ENCODE peak calls at places on chromosomes 11 and 22, in four cellular contexts. V is Panc1, I is HCT116, Q is K562. X is an unnamed sample.

GRCh38 chr11:75583710-75584658 is 21.9 kb downstream of the SERPINH1 start:
- DNase-seq in V (no peak), I (no peak), Q (peak), X (no peak)

GRCh38 chr11:73916435-73916834 is 34.4 kb upstream of the DNAJB13 start:
- DNase-seq in V (no peak), I (no peak), Q (no peak), X (no peak)

GRCh38 chr11:46347637-46348311 is 511 bp downstream of the DGKZ start:
- DNase-seq in V (no peak), I (no peak), Q (no peak), X (no peak)

GRCh38 chr22:37273126-37273845 is 9.0 kb upstream of the CYTH4 start:
- DNase-seq in V (no peak), I (no peak), Q (peak), X (no peak)

GRCh38 chr11:11659567-11660341 is 37.9 kb upstream of the GALNT18 start:
- DNase-seq in V (no peak), I (no peak), Q (peak), X (no peak)

GRCh38 chr22:35299217-35299716 is 427 bp upstream of the TOM1 start:
- DNase-seq in V (peak), I (no peak), Q (no peak), X (no peak)

GRCh38 chr11:12157241-12157661 is 46.9 kb downstream of the MICAL2 start:
- DNase-seq in V (no peak), I (no peak), Q (no peak), X (no peak)

GRCh38 chr22:25779890-25780289 is 37.9 kb downstream of the MYO18B start:
- DNase-seq in V (no peak), I (no peak), Q (no peak), X (no peak)

GRCh38 chr22:48188211-48188845 is 1425.9 kb downstream of the TBC1D22A start:
- DNase-seq in V (no peak), I (no peak), Q (peak), X (no peak)

GRCh38 chr11:104876838-104877500 is 21.3 kb downstream of the CASP12 start:
- DNase-seq in V (no peak), I (no peak), Q (no peak), X (no peak)

GRCh38 chr11:2891291-2891690 is 5.7 kb upstream of the CDKN1C start:
- DNase-seq in V (no peak), I (no peak), Q (peak), X (no peak)

GRCh38 chr11:71454470-71455113 is 1.6 kb downstream of the NADSYN1 start:
- DNase-seq in V (no peak), I (no peak), Q (no peak), X (no peak)

GRCh38 chr11:107859459-107860239 is 1.1 kb upstream of the SLC35F2 start:
- DNase-seq in V (peak), I (peak), Q (peak), X (no peak)

GRCh38 chr11:67269401-67270255 is 3.4 kb downstream of the GRK2 start:
- DNase-seq in V (no peak), I (no peak), Q (no peak), X (no peak)

GRCh38 chr22:41479671-41480396 is 10.9 kb downstream of the ACO2 start:
- DNase-seq in V (no peak), I (no peak), Q (no peak), X (no peak)

GRCh38 chr11:19633276-19633675 is 79.4 kb upstream of the NAV2 start:
- DNase-seq in V (no peak), I (no peak), Q (no peak), X (no peak)

GRCh38 chr11:102109896-102110760 is at the start of gene YAP1:
- DNase-seq in V (peak), I (peak), Q (peak), X (peak)

GRCh38 chr22:28053871-28054621 is 135.0 kb upstream of the PITPNB start:
- DNase-seq in V (no peak), I (no peak), Q (no peak), X (no peak)

GRCh38 chr11:35337136-35337918 is 82.0 kb downstream of the SLC1A2 start:
- DNase-seq in V (peak), I (peak), Q (peak), X (peak)
- TF ChIP-seq POLR2AphosphoS5 in V (no peak), I (peak), Q (no peak), X (no peak)

GRCh38 chr22:40462195-40462988 is 92.0 kb downstream of the SGSM3 start:
- DNase-seq in V (no peak), I (no peak), Q (no peak), X (peak)
- TF ChIP-seq TCF7L2 in V (no peak), I (no peak), Q (no peak), X (no peak)

DNA sequence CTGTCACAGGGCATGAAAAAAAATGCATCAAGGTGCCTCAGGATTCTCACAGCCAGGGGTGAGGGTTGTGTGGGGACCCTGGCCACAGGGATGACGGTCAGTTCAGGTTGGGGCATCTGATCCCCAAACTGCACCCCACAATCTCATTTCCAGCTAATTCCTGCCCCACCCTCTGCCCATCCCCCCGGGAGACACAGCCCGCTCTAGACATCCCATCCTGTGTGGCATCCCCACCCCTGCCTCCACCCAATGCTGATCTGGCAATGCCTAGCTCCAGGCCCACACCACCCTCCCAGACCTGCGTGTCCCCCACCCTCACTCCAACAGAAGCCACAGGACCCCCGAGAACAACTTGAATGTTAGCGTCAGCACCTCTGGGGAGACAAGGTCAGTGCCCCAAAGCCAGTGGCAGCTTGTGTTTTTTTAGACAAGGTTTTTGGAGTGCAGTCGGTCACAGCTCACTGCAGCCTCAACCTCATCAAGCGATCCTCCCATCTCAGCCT is 25.3 kb downstream of the TSPAN4 start:
- DNase-seq in V (no peak), I (no peak), Q (no peak), X (no peak)
- TF ChIP-seq POLR2AphosphoS5 in V (peak), I (no peak), Q (no peak), X (peak)

GRCh38 chr11:112366012-112366411 is 105.4 kb upstream of the PLET1 start:
- DNase-seq in V (no peak), I (no peak), Q (no peak), X (no peak)

GRCh38 chr11:112366777-112367176 is 106.1 kb upstream of the PLET1 start:
- DNase-seq in V (no peak), I (no peak), Q (no peak), X (no peak)

GRCh38 chr11:112363527-112363926 is 102.9 kb upstream of the PLET1 start:
- DNase-seq in V (no peak), I (no peak), Q (no peak), X (no peak)

GRCh38 chr11:112367453-112367852 is 106.8 kb upstream of the PLET1 start:
- DNase-seq in V (no peak), I (no peak), Q (no peak), X (no peak)

DNA sequence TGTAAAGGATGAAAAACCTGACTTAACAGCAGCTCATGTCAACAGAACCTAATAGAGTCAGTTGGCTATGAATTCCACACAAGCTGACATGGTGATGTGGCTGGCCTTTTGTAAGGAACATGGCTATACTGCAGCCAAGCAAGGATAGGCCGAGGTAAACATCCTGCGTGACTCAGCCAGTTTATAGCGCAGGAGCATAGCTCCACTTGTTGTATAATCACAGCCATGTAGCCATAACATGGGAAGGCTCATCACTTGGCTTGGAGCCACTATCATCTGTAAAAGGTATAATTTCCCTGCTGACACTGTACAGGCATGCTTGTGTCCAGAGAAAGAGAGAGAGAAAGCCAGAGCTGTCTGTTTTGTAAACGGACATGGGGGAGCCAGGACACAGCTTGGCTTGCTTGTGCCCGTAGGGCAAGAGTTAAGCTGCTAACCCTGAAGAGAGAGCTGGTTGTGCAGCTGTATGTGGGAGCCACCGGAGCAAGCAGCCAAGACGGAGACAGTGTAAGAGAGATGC is 104.4 kb upstream of the PLET1 start:
- DNase-seq in V (peak), I (no peak), Q (peak), X (peak)
- TF ChIP-seq TCF7L2 in V (no peak), I (no peak), Q (no peak), X (no peak)

GRCh38 chr11:1425006-1425405 is 35.3 kb downstream of the BRSK2 start:
- DNase-seq in V (no peak), I (no peak), Q (no peak), X (no peak)

GRCh38 chr11:1422481-1422880 is 32.7 kb downstream of the BRSK2 start:
- DNase-seq in V (no peak), I (no peak), Q (no peak), X (no peak)

GRCh38 chr11:1422981-1423380 is 33.2 kb downstream of the BRSK2 start:
- DNase-seq in V (no peak), I (no peak), Q (no peak), X (no peak)

GRCh38 chr11:1419811-1420210 is 30.1 kb downstream of the BRSK2 start:
- DNase-seq in V (no peak), I (no peak), Q (no peak), X (no peak)

GRCh38 chr11:1421291-1421690 is 31.6 kb downstream of the BRSK2 start:
- DNase-seq in V (no peak), I (no peak), Q (no peak), X (no peak)
- TF ChIP-seq POLR2AphosphoS5 in V (no peak), I (no peak), Q (no peak), X (no peak)

GRCh38 chr11:130243816-130244215 is 70.9 kb downstream of the ZBTB44 start:
- DNase-seq in V (no peak), I (no peak), Q (no peak), X (no peak)
- TF ChIP-seq TCF7L2 in V (no peak), I (no peak), Q (no peak), X (no peak)

DNA sequence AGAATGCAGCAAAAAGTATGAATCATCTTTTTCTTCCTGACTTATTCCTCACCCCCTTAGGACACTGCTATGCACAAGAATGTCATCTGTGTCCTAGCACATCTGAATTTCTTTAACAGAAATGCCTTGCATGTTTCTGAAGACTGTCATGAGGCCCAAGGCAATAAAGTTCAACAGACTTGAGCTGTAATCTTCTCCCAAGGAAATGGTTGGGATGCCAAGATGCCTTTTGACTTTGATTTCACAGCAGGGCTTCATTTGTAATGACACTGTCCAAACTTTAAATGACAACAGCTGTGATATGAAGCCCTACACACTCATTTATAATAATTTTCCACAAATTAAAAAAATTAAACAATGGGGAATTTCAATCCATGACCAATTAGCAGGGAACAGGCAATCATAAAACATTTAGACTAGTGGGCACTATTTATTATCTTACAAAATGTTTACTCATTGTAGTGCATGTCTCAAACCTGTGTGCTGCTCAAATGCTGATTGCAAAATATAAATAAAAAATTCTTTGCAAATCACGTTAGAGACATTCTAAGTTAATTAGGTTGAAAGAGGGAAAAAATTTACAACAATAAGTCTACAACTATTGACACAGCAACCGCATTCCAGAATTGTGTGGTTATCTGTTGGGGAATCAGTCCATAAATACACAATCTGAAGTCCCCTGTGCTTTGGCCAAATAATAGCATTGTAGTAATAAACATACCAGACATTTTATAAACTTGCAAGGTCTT is 242.3 kb downstream of the SWAP70 start:
- DNase-seq in V (peak), I (peak), Q (no peak), X (peak)
- TF ChIP-seq POLR2AphosphoS5 in V (peak), I (no peak), Q (no peak), X (no peak)

X was measured in HepG2.